ENCODE peak calls at places on chromosomes 5 and 9, in five cellular contexts. H is keratinocyte, N is pancreas, M is right atrium auricular region, Z is progenitor cell of endocrine pancreas. D is an unnamed sample.

GRCh38 chr5:172683264-172683663 is 42.2 kb downstream of the NEURL1B start:
- DNase-seq in Z (no peak), M (no peak), H (no peak), N (no peak), D (no peak)

GRCh38 chr9:73152445-73152844 is 780 bp downstream of the ANXA1 start:
- DNase-seq in N (no peak), M (no peak), Z (no peak), H (no peak), D (no peak)

GRCh38 chr9:34457266-34458012 is 931 bp downstream of the FAM219A start:
- DNase-seq in H (no peak), Z (peak), N (peak), M (peak), D (peak)

GRCh38 chr9:18274693-18275092 is 199.3 kb upstream of the ADAMTSL1 start:
- DNase-seq in M (no peak), Z (no peak), N (no peak), H (no peak), D (no peak)

GRCh38 chr5:98468188-98468869 is 305.1 kb upstream of the RGMB start:
- DNase-seq in Z (no peak), N (no peak), H (peak), M (no peak), D (no peak)

GRCh38 chr9:37200572-37201005 is 80.2 kb downstream of the ZCCHC7 start:
- DNase-seq in H (no peak), N (no peak), Z (no peak), M (no peak), D (no peak)

GRCh38 chr9:36163840-36164175 is 5.4 kb upstream of the CCIN start:
- DNase-seq in M (no peak), H (no peak), N (no peak), Z (no peak), D (no peak)

GRCh38 chr5:5398046-5398445 is 24.4 kb upstream of the ICE1 start:
- DNase-seq in M (no peak), N (no peak), H (no peak), Z (no peak), D (no peak)

GRCh38 chr9:96084289-96084688 is 208.8 kb downstream of the ERCC6L2 start:
- DNase-seq in Z (no peak), M (no peak), N (no peak), H (no peak), D (no peak)

GRCh38 chr5:6424110-6424659 is 24.5 kb upstream of the UBE2QL1 start:
- DNase-seq in M (no peak), H (no peak), Z (no peak), N (no peak), D (no peak)

GRCh38 chr5:88660326-88660946 is 222.5 kb downstream of the MEF2C start:
- DNase-seq in Z (no peak), M (no peak), N (no peak), H (no peak), D (no peak)

GRCh38 chr5:68490401-68490800 is 274.8 kb downstream of the PIK3R1 start:
- DNase-seq in Z (no peak), N (no peak), M (no peak), H (no peak), D (no peak)

GRCh38 chr5:31149072-31149471 is 44.4 kb upstream of the CDH6 start:
- DNase-seq in N (no peak), H (no peak), Z (no peak), M (no peak), D (no peak)

GRCh38 chr9:116032683-116033440 is 120.7 kb upstream of the PAPPA start:
- DNase-seq in H (no peak), N (no peak), Z (no peak), M (no peak), D (no peak)

GRCh38 chr5:151224372-151224771 is 480 bp upstream of the CCDC69 start:
- DNase-seq in M (no peak), H (no peak), N (no peak), Z (no peak), D (no peak)

GRCh38 chr9:120917285-120917684 is 9.3 kb downstream of the TRAF1 start:
- DNase-seq in N (no peak), Z (no peak), H (no peak), M (no peak), D (no peak)

GRCh38 chr5:80816590-80816989 is 143.6 kb upstream of the RASGRF2 start:
- DNase-seq in M (no peak), H (no peak), Z (no peak), N (no peak), D (no peak)
- TF ChIP-seq CTCF in M (no peak), H (no peak), Z (no peak), N (no peak), D (no peak)

DNA sequence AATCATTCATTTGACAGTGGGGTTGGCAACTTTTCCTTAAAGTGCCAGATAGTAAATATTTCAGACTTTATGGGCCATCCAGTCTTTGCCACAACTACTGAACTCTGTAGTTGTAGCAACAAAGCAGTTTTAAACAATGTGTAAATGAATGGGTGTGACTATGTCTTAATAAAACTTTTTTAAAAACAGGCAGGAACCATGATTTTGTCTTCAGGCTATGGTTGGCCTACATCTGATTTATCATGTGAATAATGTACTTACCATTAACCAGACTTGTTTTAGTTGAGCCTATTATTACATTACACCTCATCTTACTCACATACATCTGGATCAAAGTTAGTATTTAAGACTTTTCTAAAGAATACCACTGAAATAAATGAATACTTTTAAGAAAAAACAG is 361.6 kb downstream of the GABRG2 start:
- DNase-seq in N (no peak), M (no peak), Z (no peak), H (no peak), D (no peak)
- TF ChIP-seq CTCF in N (no peak), M (no peak), Z (no peak), H (no peak), D (no peak)

GRCh38 chr5:141838326-141839014 is 39.7 kb downstream of the PCDH1 start:
- DNase-seq in H (no peak), N (no peak), Z (no peak), M (no peak), D (no peak)
- TF ChIP-seq CTCF in H (no peak), N (no peak), Z (no peak), M (no peak), D (no peak)

GRCh38 chr9:90423661-90424193 is 218.9 kb downstream of the DIRAS2 start:
- DNase-seq in H (no peak), M (no peak), N (no peak), Z (no peak), D (no peak)
- TF ChIP-seq CTCF in H (no peak), M (no peak), N (no peak), Z (no peak), D (no peak)

GRCh38 chr5:55712023-55712859 is at the start of gene SLC38A9:
- DNase-seq in M (peak), H (peak), N (peak), Z (peak), D (peak)

GRCh38 chr5:55715519-55716078 is 3.5 kb upstream of the SLC38A9 start:
- DNase-seq in H (no peak), Z (no peak), M (no peak), N (no peak), D (no peak)

GRCh38 chr5:55713871-55714270 is 1.7 kb upstream of the SLC38A9 start:
- DNase-seq in N (no peak), M (no peak), Z (no peak), H (no peak), D (no peak)

GRCh38 chr5:55714749-55715148 is 2.6 kb upstream of the SLC38A9 start:
- DNase-seq in H (no peak), N (no peak), Z (no peak), M (no peak), D (no peak)

DNA sequence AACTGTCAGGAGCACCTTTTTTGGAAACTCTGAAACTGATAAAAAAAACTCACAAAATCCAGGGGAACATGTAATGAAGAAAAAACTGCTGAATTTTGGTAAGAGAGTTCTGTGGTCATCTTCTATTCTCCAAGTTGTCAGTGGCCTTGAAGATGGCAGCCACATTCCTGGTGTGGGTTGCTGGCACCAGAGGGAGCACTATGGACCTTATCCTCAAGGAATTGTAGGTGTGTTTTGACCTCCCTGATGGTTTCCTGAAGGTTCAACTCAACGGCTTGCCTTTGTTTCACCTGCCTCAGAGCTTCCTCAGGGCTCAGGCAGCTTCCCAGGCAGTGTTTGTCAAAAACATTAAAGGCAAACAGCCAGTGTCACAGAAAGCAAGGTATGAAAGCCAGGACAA is 2.2 kb upstream of the SLC38A9 start:
- DNase-seq in H (no peak), N (no peak), Z (no peak), M (no peak), D (no peak)
- TF ChIP-seq CTCF in H (peak), N (no peak), Z (no peak), M (no peak), D (no peak)

DNA sequence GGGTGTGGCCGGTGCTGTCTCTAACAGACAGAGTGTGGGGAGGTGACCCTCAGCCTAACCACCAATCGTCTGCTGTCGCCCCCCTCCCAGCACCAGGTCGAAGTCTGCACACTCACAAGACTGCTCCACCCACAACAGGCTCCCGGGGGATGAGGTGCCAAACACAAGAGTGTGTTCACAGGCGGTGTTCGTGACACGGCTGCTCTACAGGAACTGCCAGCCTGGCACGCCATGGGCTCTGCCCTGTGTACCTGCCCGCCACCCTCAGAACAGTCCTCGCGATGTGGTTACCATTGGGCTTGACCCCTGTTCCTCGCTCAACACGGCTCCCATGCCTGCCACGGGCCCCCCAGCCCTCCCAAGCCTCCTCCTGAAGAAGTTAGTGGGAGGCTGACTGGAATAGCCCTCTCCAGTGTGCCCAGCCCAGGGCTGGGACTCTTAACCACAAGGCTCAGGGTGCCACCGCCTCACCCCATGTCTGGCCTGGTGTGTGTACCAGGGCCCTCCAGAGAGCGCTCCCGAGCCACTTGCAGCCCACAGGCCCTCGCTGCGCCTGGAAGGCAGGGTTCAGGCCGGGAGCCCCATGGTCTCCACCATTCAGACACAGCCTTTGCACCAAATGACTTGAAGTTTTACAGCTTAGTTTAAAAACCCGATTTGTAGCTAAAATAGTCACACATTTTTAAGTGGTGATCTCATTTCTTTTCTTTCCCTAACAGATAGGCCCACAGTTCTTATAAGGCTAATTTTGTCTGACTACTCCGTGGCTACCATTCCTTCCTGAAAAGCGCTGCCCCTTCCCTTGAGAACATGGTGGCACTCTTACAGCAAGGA is 102.5 kb downstream of the CAMSAP1 start:
- DNase-seq in M (no peak), H (no peak), N (no peak), Z (no peak), D (no peak)
- TF ChIP-seq CTCF in M (no peak), H (no peak), N (no peak), Z (no peak), D (no peak)

DNA sequence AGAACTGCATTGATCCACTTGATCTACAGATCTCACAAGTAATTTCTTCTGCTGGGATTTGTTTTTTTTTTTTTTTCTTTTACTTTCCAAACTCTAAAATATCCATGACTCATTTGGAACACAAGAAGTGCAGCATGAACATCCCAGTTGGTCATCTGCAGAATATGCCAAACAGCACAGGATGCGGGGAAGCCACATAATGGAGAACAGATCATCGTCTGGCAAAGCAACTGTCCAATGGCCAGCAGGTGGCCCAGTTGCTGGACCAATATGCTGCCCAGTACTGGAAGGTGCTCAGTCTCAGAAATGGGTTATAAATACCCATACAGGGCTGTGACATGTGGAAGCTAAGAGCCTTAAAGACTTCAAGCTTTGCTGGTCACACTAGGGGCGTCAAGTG is 221.3 kb upstream of the TAS2R1 start:
- DNase-seq in M (no peak), H (no peak), Z (no peak), N (no peak), D (no peak)
- TF ChIP-seq CTCF in M (no peak), H (no peak), Z (peak), N (no peak), D (no peak)

DNA sequence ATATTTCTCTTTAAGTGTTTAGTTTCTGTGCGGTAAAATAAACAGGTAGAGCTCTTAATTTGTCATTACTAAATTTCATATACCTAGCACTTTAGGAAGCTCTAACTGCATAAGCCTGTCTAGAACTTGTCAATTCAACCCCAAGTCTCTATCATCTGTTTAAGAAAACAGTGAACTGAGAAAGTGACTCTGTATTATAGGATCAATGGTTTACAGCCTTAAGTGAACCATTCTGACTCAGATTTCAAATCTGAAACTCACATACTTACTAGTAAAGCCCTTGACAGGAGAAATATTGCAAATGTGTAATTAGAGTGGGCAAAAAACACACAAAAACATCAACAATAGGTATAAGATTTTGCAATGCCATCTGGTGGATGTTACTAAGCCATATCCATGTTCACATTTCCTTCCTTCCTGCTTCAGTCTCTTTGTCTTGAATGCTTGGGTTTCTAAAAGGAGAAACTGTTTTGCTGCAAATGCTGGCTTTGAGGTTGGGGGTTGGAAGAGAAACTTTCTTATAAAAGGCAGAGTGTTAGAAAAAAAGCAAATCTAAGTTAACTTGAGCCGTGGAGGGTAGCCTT is 101.8 kb downstream of the DOCK8 start:
- DNase-seq in M (no peak), Z (no peak), N (no peak), H (no peak), D (no peak)
- TF ChIP-seq CTCF in M (no peak), Z (no peak), N (no peak), H (peak), D (no peak)

GRCh38 chr9:137223078-137224040 is 1.3 kb upstream of the RNF208 start:
- DNase-seq in M (peak), Z (peak), N (peak), H (peak), D (peak)
- TF ChIP-seq CTCF in M (no peak), Z (no peak), N (no peak), H (no peak), D (no peak)

GRCh38 chr9:113313276-113313675 is 10.1 kb upstream of the RNF183 start:
- DNase-seq in H (no peak), N (no peak), M (no peak), Z (no peak), D (no peak)

GRCh38 chr9:113307401-113307975 is 4.3 kb upstream of the RNF183 start:
- DNase-seq in Z (no peak), M (no peak), N (no peak), H (no peak), D (no peak)

GRCh38 chr9:113306566-113306965 is 3.4 kb upstream of the RNF183 start:
- DNase-seq in H (no peak), M (no peak), N (no peak), Z (no peak), D (no peak)

GRCh38 chr9:113310538-113310937 is 7.4 kb upstream of the RNF183 start:
- DNase-seq in M (no peak), N (no peak), Z (no peak), H (no peak), D (no peak)

DNA sequence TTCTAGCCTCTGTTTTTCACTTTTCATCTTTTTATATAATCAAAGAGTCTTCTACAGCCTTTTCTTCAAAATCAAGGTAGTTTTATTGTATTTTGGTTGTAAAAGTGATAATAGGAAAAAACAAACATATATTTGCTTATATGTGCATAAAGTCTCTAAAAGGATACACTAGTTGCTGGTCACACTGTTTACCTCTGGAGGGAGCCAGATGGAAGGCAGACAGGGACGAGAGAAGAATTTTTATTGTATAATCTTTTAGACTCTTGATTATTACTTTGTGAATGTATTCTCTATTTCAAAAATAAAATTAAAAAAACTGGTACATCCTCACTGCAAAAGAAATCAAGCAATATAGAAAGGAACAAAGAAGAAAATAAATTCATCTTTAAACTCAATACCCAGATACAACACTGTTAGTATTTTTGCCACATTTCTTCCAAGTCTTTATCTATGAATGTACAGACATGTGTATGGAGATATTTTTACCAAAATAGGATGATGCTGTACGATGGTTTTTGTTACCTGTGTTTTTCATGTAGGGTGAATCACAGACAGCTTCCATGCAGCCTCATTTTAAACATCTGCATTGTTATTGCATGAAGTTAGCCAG is 6.1 kb upstream of the RNF183 start:
- DNase-seq in Z (no peak), H (no peak), M (no peak), N (no peak), D (no peak)
- TF ChIP-seq CTCF in Z (peak), H (peak), M (peak), N (no peak), D (peak)

D was measured in D721Med.